ENCODE peak calls at places on chromosome X, in eight cellular contexts. One of them, this sample, is unnamed.

GRCh38 chrX:154298312-154298711 is 2.7 kb downstream of the TKTL1 start:
- DNase-seq in left ventricle myocardium superior: no peak
- DNase-seq in stimulated activated CD4-positive, alpha-beta T cell treated with anti-CD3 and anti-CD28 coated beads, Interleukin-4, amount 100 ng/mL, for 48 hours: no peak
- DNase-seq in NCI-H1092: no peak
- DNase-seq in amniotic stem cell: no peak
- DNase-seq in HS-5: no peak
- DNase-seq in central memory CD4-positive, alpha-beta T cell: no peak
- DNase-seq in transverse colon: no peak
- DNase-seq in this sample: no peak

GRCh38 chrX:12245650-12246645 is 107.7 kb downstream of the FRMPD4 start:
- DNase-seq in left ventricle myocardium superior: no peak
- DNase-seq in transverse colon: no peak
- DNase-seq in stimulated activated CD4-positive, alpha-beta T cell treated with anti-CD3 and anti-CD28 coated beads, Interleukin-4, amount 100 ng/mL, for 48 hours: no peak
- DNase-seq in NCI-H1092: no peak
- DNase-seq in HS-5: peak
- DNase-seq in central memory CD4-positive, alpha-beta T cell: no peak
- DNase-seq in amniotic stem cell: no peak
- DNase-seq in this sample: no peak

GRCh38 chrX:20427173-20427770 is 160.6 kb upstream of the RPS6KA3 start:
- DNase-seq in HS-5: no peak
- DNase-seq in central memory CD4-positive, alpha-beta T cell: no peak
- DNase-seq in NCI-H1092: no peak
- DNase-seq in left ventricle myocardium superior: no peak
- DNase-seq in stimulated activated CD4-positive, alpha-beta T cell treated with anti-CD3 and anti-CD28 coated beads, Interleukin-4, amount 100 ng/mL, for 48 hours: no peak
- DNase-seq in amniotic stem cell: no peak
- DNase-seq in transverse colon: no peak
- DNase-seq in this sample: no peak

GRCh38 chrX:40434947-40435346 is 145.8 kb upstream of the ATP6AP2 start:
- DNase-seq in stimulated activated CD4-positive, alpha-beta T cell treated with anti-CD3 and anti-CD28 coated beads, Interleukin-4, amount 100 ng/mL, for 48 hours: no peak
- DNase-seq in HS-5: no peak
- DNase-seq in NCI-H1092: peak
- DNase-seq in amniotic stem cell: no peak
- DNase-seq in transverse colon: no peak
- DNase-seq in central memory CD4-positive, alpha-beta T cell: no peak
- DNase-seq in left ventricle myocardium superior: peak
- DNase-seq in this sample: peak

GRCh38 chrX:153582896-153583295 is 16.0 kb downstream of the CCNQ start:
- DNase-seq in NCI-H1092: no peak
- DNase-seq in stimulated activated CD4-positive, alpha-beta T cell treated with anti-CD3 and anti-CD28 coated beads, Interleukin-4, amount 100 ng/mL, for 48 hours: peak
- DNase-seq in amniotic stem cell: no peak
- DNase-seq in transverse colon: peak
- DNase-seq in central memory CD4-positive, alpha-beta T cell: peak
- DNase-seq in left ventricle myocardium superior: peak
- DNase-seq in HS-5: no peak
- DNase-seq in this sample: peak

GRCh38 chrX:110671068-110671803 is 124.4 kb downstream of the CHRDL1 start:
- DNase-seq in transverse colon: no peak
- DNase-seq in left ventricle myocardium superior: no peak
- DNase-seq in amniotic stem cell: no peak
- DNase-seq in HS-5: no peak
- DNase-seq in central memory CD4-positive, alpha-beta T cell: no peak
- DNase-seq in stimulated activated CD4-positive, alpha-beta T cell treated with anti-CD3 and anti-CD28 coated beads, Interleukin-4, amount 100 ng/mL, for 48 hours: no peak
- DNase-seq in NCI-H1092: no peak
- DNase-seq in this sample: no peak

GRCh38 chrX:155028749-155029360 is 2.2 kb downstream of the FUNDC2 start:
- DNase-seq in central memory CD4-positive, alpha-beta T cell: no peak
- DNase-seq in left ventricle myocardium superior: no peak
- DNase-seq in HS-5: no peak
- DNase-seq in stimulated activated CD4-positive, alpha-beta T cell treated with anti-CD3 and anti-CD28 coated beads, Interleukin-4, amount 100 ng/mL, for 48 hours: no peak
- DNase-seq in NCI-H1092: no peak
- DNase-seq in amniotic stem cell: no peak
- DNase-seq in transverse colon: no peak
- DNase-seq in this sample: no peak

GRCh38 chrX:133838761-133839676 is 146.4 kb downstream of the GPC3 start:
- DNase-seq in NCI-H1092: no peak
- DNase-seq in transverse colon: peak
- DNase-seq in amniotic stem cell: no peak
- DNase-seq in central memory CD4-positive, alpha-beta T cell: peak
- DNase-seq in stimulated activated CD4-positive, alpha-beta T cell treated with anti-CD3 and anti-CD28 coated beads, Interleukin-4, amount 100 ng/mL, for 48 hours: peak
- DNase-seq in HS-5: no peak
- DNase-seq in left ventricle myocardium superior: no peak
- DNase-seq in this sample: peak

GRCh38 chrX:85244411-85245210 is 820 bp downstream of the ZNF711 start:
- DNase-seq in stimulated activated CD4-positive, alpha-beta T cell treated with anti-CD3 and anti-CD28 coated beads, Interleukin-4, amount 100 ng/mL, for 48 hours: no peak
- DNase-seq in central memory CD4-positive, alpha-beta T cell: no peak
- DNase-seq in left ventricle myocardium superior: no peak
- DNase-seq in HS-5: no peak
- DNase-seq in transverse colon: no peak
- DNase-seq in NCI-H1092: peak
- DNase-seq in amniotic stem cell: no peak
- DNase-seq in this sample: peak

GRCh38 chrX:40373641-40374040 is 207.1 kb upstream of the ATP6AP2 start:
- DNase-seq in stimulated activated CD4-positive, alpha-beta T cell treated with anti-CD3 and anti-CD28 coated beads, Interleukin-4, amount 100 ng/mL, for 48 hours: no peak
- DNase-seq in NCI-H1092: no peak
- DNase-seq in HS-5: no peak
- DNase-seq in amniotic stem cell: no peak
- DNase-seq in central memory CD4-positive, alpha-beta T cell: no peak
- DNase-seq in transverse colon: no peak
- DNase-seq in left ventricle myocardium superior: no peak
- DNase-seq in this sample: no peak